ENCODE peak calls at places on chromosomes 5 and 9, in five cellular contexts. U, I, M, A and T are unnamed samples.

GRCh38 chr5:140591747-140592372 is 27.2 kb downstream of the SLC35A4 start:
- DNase-seq in M (no peak), U (no peak), I (no peak), A (no peak), T (no peak)

GRCh38 chr5:179905144-179905526 is 2.6 kb downstream of the TBC1D9B start:
- DNase-seq in M (no peak), U (no peak), I (no peak), A (no peak), T (no peak)

GRCh38 chr5:67012241-67012640 is 184.4 kb downstream of the CD180 start:
- DNase-seq in M (no peak), I (no peak), U (no peak), A (no peak), T (no peak)

GRCh38 chr5:154363411-154363810 is 82.4 kb upstream of the SAP30L start:
- DNase-seq in M (no peak), A (no peak), U (no peak), I (no peak), T (no peak)

GRCh38 chr9:114039484-114039883 is 38.6 kb downstream of the AMBP start:
- DNase-seq in I (no peak), U (no peak), A (no peak), M (no peak), T (peak; percentile 19)

GRCh38 chr5:67115238-67115637 is 81.4 kb downstream of the CD180 start:
- DNase-seq in U (peak; percentile 71), A (no peak), M (no peak), I (no peak), T (no peak)

GRCh38 chr5:27241564-27242257 is 203.3 kb upstream of the CDH9 start:
- DNase-seq in U (no peak), A (no peak), I (no peak), M (no peak), T (no peak)

GRCh38 chr5:154296525-154297159 is 106.1 kb downstream of the GALNT10 start:
- DNase-seq in I (no peak), U (no peak), A (no peak), M (no peak), T (no peak)

GRCh38 chr5:138536665-138537315 is 6.2 kb downstream of the ETF1 start:
- DNase-seq in I (peak; percentile 43), M (peak; percentile 27), U (peak; percentile 40), A (no peak), T (no peak)

GRCh38 chr5:160507181-160507811 is 85.6 kb downstream of the PTTG1 start:
- DNase-seq in U (no peak), A (no peak), M (no peak), I (no peak), T (no peak)

GRCh38 chr9:69946800-69947437 is 96.7 kb upstream of the MAMDC2 start:
- DNase-seq in U (no peak), I (peak; percentile 3), M (peak; percentile 7), A (no peak), T (no peak)

GRCh38 chr5:58015175-58015574 is 444.7 kb downstream of the PLK2 start:
- DNase-seq in U (no peak), I (no peak), M (no peak), A (no peak), T (no peak)

GRCh38 chr5:58016329-58016728 is 443.6 kb downstream of the PLK2 start:
- DNase-seq in M (no peak), A (no peak), U (no peak), I (no peak), T (no peak)

GRCh38 chr5:58019614-58020013 is 440.3 kb downstream of the PLK2 start:
- DNase-seq in I (no peak), U (no peak), A (no peak), M (no peak), T (no peak)

GRCh38 chr5:58016892-58017291 is 443.0 kb downstream of the PLK2 start:
- DNase-seq in A (no peak), I (no peak), M (no peak), U (no peak), T (no peak)

DNA sequence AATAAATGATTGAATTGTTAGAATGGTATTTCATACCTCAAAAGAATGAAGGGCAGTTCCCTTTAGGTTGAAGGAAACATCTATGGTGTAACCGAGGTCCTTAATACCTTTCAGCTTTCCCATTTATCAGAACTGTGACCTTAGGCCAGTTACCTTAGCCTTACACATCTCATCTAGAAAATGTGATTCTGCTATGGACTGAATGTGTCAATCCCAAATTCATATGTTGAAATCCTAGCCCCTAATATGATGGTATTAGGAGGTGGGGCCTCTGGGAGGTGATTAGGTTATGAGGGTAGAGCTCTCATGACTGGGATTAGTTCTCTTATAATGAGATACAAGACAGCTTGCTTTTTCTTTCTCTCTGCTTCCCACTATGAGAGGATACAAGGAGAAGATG is 441.9 kb downstream of the PLK2 start:
- DNase-seq in A (no peak), U (no peak), I (no peak), M (no peak), T (no peak)
- TF ChIP-seq GABPA in A (no peak), U (no peak), I (no peak), M (no peak), T (no peak)

GRCh38 chr5:65739162-65739561 is 17.2 kb downstream of the NLN start:
- DNase-seq in U (no peak), M (no peak), I (no peak), A (no peak), T (no peak)

GRCh38 chr5:65738305-65738704 is 16.3 kb downstream of the NLN start:
- DNase-seq in I (no peak), A (no peak), U (no peak), M (no peak), T (no peak)

GRCh38 chr5:65737842-65738241 is 15.8 kb downstream of the NLN start:
- DNase-seq in U (no peak), I (no peak), A (no peak), M (no peak), T (no peak)

DNA sequence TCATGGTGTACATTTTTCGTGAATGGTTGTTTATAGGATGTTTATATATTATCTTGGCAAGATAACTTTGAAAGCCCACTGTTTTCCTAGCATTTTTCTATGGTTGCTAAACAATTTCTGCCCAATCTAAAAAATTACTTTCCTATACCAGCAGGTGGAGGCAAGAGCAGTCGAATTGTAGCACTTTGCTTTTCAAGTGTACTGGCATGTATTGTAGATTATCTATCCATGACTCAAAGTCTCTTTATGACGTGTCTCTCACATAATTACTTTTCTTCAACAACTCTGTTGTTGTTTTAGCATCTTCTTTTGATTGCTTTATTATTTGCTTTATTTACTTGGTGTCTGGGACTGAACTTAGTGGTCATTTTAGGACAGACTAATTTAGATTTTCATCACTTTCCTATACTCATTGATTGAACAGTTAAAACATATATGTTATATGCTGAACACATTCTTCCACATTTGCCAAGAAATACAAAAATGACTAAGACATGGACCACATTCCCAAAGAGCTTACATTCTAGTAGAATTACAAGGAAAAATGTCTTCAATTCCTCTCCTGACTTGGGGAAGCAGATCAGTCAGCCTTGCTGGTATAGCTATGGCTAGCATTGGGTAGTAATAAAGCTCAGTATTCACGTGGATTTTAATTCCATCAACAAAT is 20.7 kb downstream of the NLN start:
- DNase-seq in A (peak; percentile 21), M (peak; percentile 34), I (peak; percentile 40), U (peak; percentile 51), T (no peak)
- H3K9ac ChIP-seq in A (no peak overlapping the region), M (no peak overlapping the region), I (no peak overlapping the region), U (peak overlapping the region; percentile 16), T (no peak overlapping the region)

GRCh38 chr9:126604059-126604685 is 9.6 kb upstream of the LMX1B start:
- DNase-seq in I (no peak), A (no peak), U (no peak), M (no peak), T (no peak)
- TF ChIP-seq GABPA in I (no peak), A (no peak), U (no peak), M (no peak), T (no peak)

DNA sequence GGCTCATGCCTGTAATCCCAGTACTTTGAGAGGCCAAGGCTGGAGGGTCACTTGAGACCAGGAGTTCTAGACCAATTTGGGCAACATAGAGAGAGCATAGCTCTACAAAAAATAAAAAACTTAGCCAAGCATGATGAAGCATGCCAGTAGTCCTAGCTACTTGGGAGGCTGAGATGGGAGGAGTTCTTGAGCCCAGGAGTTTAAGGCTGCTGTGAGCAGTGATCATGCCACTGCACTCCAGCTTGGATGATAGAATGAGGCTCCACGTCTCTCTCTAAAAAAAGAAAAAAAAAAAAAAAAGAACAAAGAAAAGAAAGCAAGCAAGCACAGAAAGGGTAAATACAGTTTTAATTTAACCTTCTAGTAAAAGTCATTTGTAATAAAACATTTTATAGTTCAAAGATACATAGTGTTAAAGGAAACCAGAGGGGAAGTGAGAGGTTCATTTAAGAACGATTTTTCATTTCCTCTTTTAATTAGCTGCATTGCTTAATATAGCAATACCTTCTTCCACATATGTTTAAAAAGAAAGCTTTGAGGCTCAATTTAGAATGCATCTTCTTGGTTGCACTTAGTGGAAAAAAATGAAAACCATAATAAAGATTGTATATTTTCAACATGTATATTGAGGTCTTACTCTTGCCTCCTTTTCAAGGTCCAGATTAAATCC is 14.9 kb downstream of the GAPT start:
- DNase-seq in I (no peak), U (no peak), A (no peak), M (no peak), T (no peak)
- H3K9ac ChIP-seq in I (no peak overlapping the region), U (no peak overlapping the region), A (no peak overlapping the region), M (no peak overlapping the region), T (no peak overlapping the region)